ENCODE peak calls at places on chromosome 3, in seven cellular contexts. One of them, this sample, is unnamed.

GRCh38 chr3:66195347-66195783 is 25.4 kb upstream of the SLC25A26 start:
- DNase-seq in psoas muscle: peak; percentile 44
- DNase-seq in cardiac fibroblast: peak; percentile 48
- DNase-seq in heart left ventricle: peak; percentile 81
- DNase-seq in foreskin fibroblast: peak; percentile 90
- DNase-seq in LNCaP clone FGC: no peak
- DNase-seq in fibroblast of pulmonary artery: peak; percentile 44
- DNase-seq in this sample: peak; percentile 54

GRCh38 chr3:13135811-13136321 is 62.6 kb upstream of the IQSEC1 start:
- DNase-seq in heart left ventricle: no peak
- DNase-seq in LNCaP clone FGC: no peak
- DNase-seq in cardiac fibroblast: no peak
- DNase-seq in psoas muscle: no peak
- DNase-seq in foreskin fibroblast: no peak
- DNase-seq in fibroblast of pulmonary artery: no peak
- DNase-seq in this sample: no peak

GRCh38 chr3:77913524-77914174 is 873.8 kb downstream of the ROBO2 start:
- DNase-seq in fibroblast of pulmonary artery: no peak
- DNase-seq in LNCaP clone FGC: no peak
- DNase-seq in heart left ventricle: no peak
- DNase-seq in foreskin fibroblast: no peak
- DNase-seq in cardiac fibroblast: no peak
- DNase-seq in psoas muscle: no peak
- DNase-seq in this sample: no peak

GRCh38 chr3:41199866-41200668 is 762 bp downstream of the CTNNB1 start:
- DNase-seq in heart left ventricle: no peak
- DNase-seq in foreskin fibroblast: peak; percentile 44
- DNase-seq in cardiac fibroblast: peak; percentile 38
- DNase-seq in fibroblast of pulmonary artery: peak; percentile 30
- DNase-seq in LNCaP clone FGC: no peak
- DNase-seq in psoas muscle: no peak
- DNase-seq in this sample: peak; percentile 39

GRCh38 chr3:36695769-36696137 is 68.6 kb downstream of the DCLK3 start:
- DNase-seq in psoas muscle: no peak
- DNase-seq in foreskin fibroblast: peak; percentile 71
- DNase-seq in LNCaP clone FGC: no peak
- DNase-seq in heart left ventricle: no peak
- DNase-seq in cardiac fibroblast: no peak
- DNase-seq in fibroblast of pulmonary artery: peak; percentile 22
- DNase-seq in this sample: peak; percentile 14

GRCh38 chr3:187669675-187670504 is at the start of gene SST:
- DNase-seq in psoas muscle: peak; percentile 39
- DNase-seq in foreskin fibroblast: peak; percentile 80
- DNase-seq in heart left ventricle: no peak
- DNase-seq in fibroblast of pulmonary artery: peak; percentile 66
- DNase-seq in LNCaP clone FGC: peak; percentile 19
- DNase-seq in cardiac fibroblast: peak; percentile 52
- DNase-seq in this sample: peak; percentile 50

GRCh38 chr3:124701687-124702086 is 28.6 kb upstream of the UMPS start:
- DNase-seq in cardiac fibroblast: peak; percentile 25
- DNase-seq in foreskin fibroblast: peak; percentile 73
- DNase-seq in LNCaP clone FGC: no peak
- DNase-seq in psoas muscle: no peak
- DNase-seq in heart left ventricle: no peak
- DNase-seq in fibroblast of pulmonary artery: peak; percentile 55
- DNase-seq in this sample: peak; percentile 24

GRCh38 chr3:8838765-8839423 is 69.5 kb upstream of the OXTR start:
- DNase-seq in LNCaP clone FGC: peak; percentile 8
- DNase-seq in cardiac fibroblast: no peak
- DNase-seq in foreskin fibroblast: no peak
- DNase-seq in psoas muscle: no peak
- DNase-seq in heart left ventricle: no peak
- DNase-seq in fibroblast of pulmonary artery: no peak
- DNase-seq in this sample: no peak

GRCh38 chr3:100164730-100165129 is 50.4 kb upstream of the FILIP1L start:
- DNase-seq in fibroblast of pulmonary artery: no peak
- DNase-seq in heart left ventricle: no peak
- DNase-seq in foreskin fibroblast: no peak
- DNase-seq in psoas muscle: no peak
- DNase-seq in cardiac fibroblast: no peak
- DNase-seq in LNCaP clone FGC: no peak
- DNase-seq in this sample: no peak

GRCh38 chr3:39705351-39705900 is 104.0 kb upstream of the MYRIP start:
- DNase-seq in foreskin fibroblast: peak; percentile 36
- DNase-seq in LNCaP clone FGC: no peak
- DNase-seq in psoas muscle: no peak
- DNase-seq in cardiac fibroblast: peak; percentile 42
- DNase-seq in fibroblast of pulmonary artery: peak; percentile 25
- DNase-seq in heart left ventricle: no peak
- DNase-seq in this sample: no peak

GRCh38 chr3:162492446-162493081 is 996.0 kb downstream of the OTOL1 start:
- DNase-seq in fibroblast of pulmonary artery: peak; percentile 66
- DNase-seq in psoas muscle: no peak
- DNase-seq in cardiac fibroblast: peak; percentile 60
- DNase-seq in heart left ventricle: no peak
- DNase-seq in LNCaP clone FGC: no peak
- DNase-seq in foreskin fibroblast: peak; percentile 79
- DNase-seq in this sample: peak; percentile 87

GRCh38 chr3:88203537-88204143 is 53.9 kb downstream of the C3orf38 start:
- DNase-seq in foreskin fibroblast: peak; percentile 89
- DNase-seq in psoas muscle: peak; percentile 42
- DNase-seq in cardiac fibroblast: peak; percentile 78
- DNase-seq in heart left ventricle: peak; percentile 68
- DNase-seq in fibroblast of pulmonary artery: peak; percentile 81
- DNase-seq in LNCaP clone FGC: peak; percentile 39
- DNase-seq in this sample: peak; percentile 66

GRCh38 chr3:27025718-27026117 is 343.5 kb downstream of the NEK10 start:
- DNase-seq in foreskin fibroblast: no peak
- DNase-seq in LNCaP clone FGC: no peak
- DNase-seq in cardiac fibroblast: no peak
- DNase-seq in heart left ventricle: no peak
- DNase-seq in fibroblast of pulmonary artery: no peak
- DNase-seq in psoas muscle: no peak
- DNase-seq in this sample: no peak

GRCh38 chr3:66592061-66592875 is 91.4 kb upstream of the LRIG1 start:
- DNase-seq in foreskin fibroblast: no peak
- DNase-seq in fibroblast of pulmonary artery: no peak
- DNase-seq in heart left ventricle: no peak
- DNase-seq in cardiac fibroblast: no peak
- DNase-seq in psoas muscle: no peak
- DNase-seq in LNCaP clone FGC: no peak
- DNase-seq in this sample: no peak

GRCh38 chr3:146308222-146308621 is 57.3 kb upstream of the PLSCR4 start:
- DNase-seq in foreskin fibroblast: peak; percentile 75
- DNase-seq in psoas muscle: no peak
- DNase-seq in cardiac fibroblast: peak; percentile 81
- DNase-seq in fibroblast of pulmonary artery: peak; percentile 84
- DNase-seq in LNCaP clone FGC: no peak
- DNase-seq in heart left ventricle: no peak
- DNase-seq in this sample: peak; percentile 83

GRCh38 chr3:44353355-44353924 is 14.9 kb downstream of the TCAIM start:
- DNase-seq in foreskin fibroblast: no peak
- DNase-seq in LNCaP clone FGC: no peak
- DNase-seq in heart left ventricle: no peak
- DNase-seq in fibroblast of pulmonary artery: no peak
- DNase-seq in psoas muscle: no peak
- DNase-seq in cardiac fibroblast: no peak
- DNase-seq in this sample: no peak

GRCh38 chr3:118641608-118642007 is 393.0 kb downstream of the IGSF11 start:
- DNase-seq in psoas muscle: no peak
- DNase-seq in LNCaP clone FGC: no peak
- DNase-seq in foreskin fibroblast: no peak
- DNase-seq in cardiac fibroblast: no peak
- DNase-seq in heart left ventricle: no peak
- DNase-seq in fibroblast of pulmonary artery: no peak
- DNase-seq in this sample: no peak

GRCh38 chr3:33911525-33912322 is 113.3 kb downstream of the PDCD6IP start:
- DNase-seq in foreskin fibroblast: peak; percentile 39
- DNase-seq in heart left ventricle: no peak
- DNase-seq in LNCaP clone FGC: no peak
- DNase-seq in psoas muscle: no peak
- DNase-seq in cardiac fibroblast: peak; percentile 16
- DNase-seq in fibroblast of pulmonary artery: peak; percentile 45
- DNase-seq in this sample: peak; percentile 21

GRCh38 chr3:139522421-139522820 is 17.1 kb downstream of the RBP1 start:
- DNase-seq in LNCaP clone FGC: no peak
- DNase-seq in psoas muscle: no peak
- DNase-seq in heart left ventricle: no peak
- DNase-seq in cardiac fibroblast: no peak
- DNase-seq in foreskin fibroblast: no peak
- DNase-seq in fibroblast of pulmonary artery: no peak
- DNase-seq in this sample: peak; percentile 5

GRCh38 chr3:124281453-124282316 is 289.8 kb upstream of the ROPN1 start:
- DNase-seq in LNCaP clone FGC: no peak
- DNase-seq in foreskin fibroblast: peak; percentile 45
- DNase-seq in heart left ventricle: no peak
- DNase-seq in fibroblast of pulmonary artery: peak; percentile 69
- DNase-seq in cardiac fibroblast: peak; percentile 65
- DNase-seq in psoas muscle: no peak
- DNase-seq in this sample: peak; percentile 42

GRCh38 chr3:86993704-86994103 is 2.8 kb upstream of the VGLL3 start:
- DNase-seq in LNCaP clone FGC: peak; percentile 25
- DNase-seq in psoas muscle: no peak
- DNase-seq in fibroblast of pulmonary artery: peak; percentile 48
- DNase-seq in cardiac fibroblast: peak; percentile 44
- DNase-seq in heart left ventricle: no peak
- DNase-seq in foreskin fibroblast: peak; percentile 79
- DNase-seq in this sample: peak; percentile 85

GRCh38 chr3:107752202-107752990 is 229.6 kb downstream of the BBX start:
- DNase-seq in cardiac fibroblast: peak; percentile 49
- DNase-seq in heart left ventricle: no peak
- DNase-seq in foreskin fibroblast: peak; percentile 49
- DNase-seq in LNCaP clone FGC: no peak
- DNase-seq in fibroblast of pulmonary artery: peak; percentile 52
- DNase-seq in psoas muscle: no peak
- DNase-seq in this sample: peak; percentile 41

GRCh38 chr3:167830007-167830406 is 94.5 kb downstream of the SERPINI1 start:
- DNase-seq in foreskin fibroblast: no peak
- DNase-seq in heart left ventricle: no peak
- DNase-seq in LNCaP clone FGC: no peak
- DNase-seq in psoas muscle: no peak
- DNase-seq in cardiac fibroblast: no peak
- DNase-seq in fibroblast of pulmonary artery: no peak
- DNase-seq in this sample: no peak
- TF ChIP-seq CTCF in foreskin fibroblast: no peak
- TF ChIP-seq CTCF in heart left ventricle: no peak
- TF ChIP-seq CTCF in LNCaP clone FGC: no peak
- TF ChIP-seq CTCF in psoas muscle: no peak
- TF ChIP-seq CTCF in cardiac fibroblast: no peak
- TF ChIP-seq CTCF in fibroblast of pulmonary artery: no peak
- TF ChIP-seq CTCF in this sample: no peak

DNA sequence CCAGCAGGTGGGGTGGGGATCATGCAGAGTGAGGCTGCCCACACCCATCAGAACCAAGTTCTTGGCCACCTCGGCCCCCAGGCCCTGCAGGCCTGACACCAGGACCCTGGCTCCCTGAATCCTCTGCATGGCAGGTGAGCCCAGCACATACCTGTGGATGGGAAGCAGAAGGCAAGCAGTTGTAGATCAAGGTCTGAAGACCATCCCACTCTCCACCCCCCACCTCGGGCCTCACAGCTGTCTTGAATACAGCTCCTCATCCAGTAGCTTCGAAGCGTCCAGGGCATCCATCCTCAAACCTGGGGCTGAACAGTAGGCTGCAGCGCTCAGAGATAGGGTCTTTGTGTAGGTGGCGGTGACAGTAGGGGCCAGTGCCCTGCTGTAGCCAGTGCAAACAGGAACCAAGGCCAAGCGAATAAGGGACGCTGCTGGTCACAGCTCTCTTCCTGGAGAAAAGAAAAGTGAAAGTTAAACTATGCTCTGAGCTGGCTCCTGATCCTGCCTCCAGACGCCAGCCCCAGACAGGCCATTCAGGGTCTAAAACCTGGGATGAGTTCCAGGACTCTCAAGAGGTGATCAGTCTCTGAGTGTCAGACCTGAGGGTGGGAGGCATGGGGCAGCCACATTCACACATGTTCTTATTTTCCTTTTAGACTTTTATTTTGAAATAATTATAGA is at the start of gene UBA7:
- DNase-seq in LNCaP clone FGC: no peak
- DNase-seq in psoas muscle: peak; percentile 43
- DNase-seq in fibroblast of pulmonary artery: peak; percentile 79
- DNase-seq in cardiac fibroblast: peak; percentile 86
- DNase-seq in foreskin fibroblast: peak; percentile 73
- DNase-seq in heart left ventricle: peak; percentile 69
- DNase-seq in this sample: peak; percentile 81
- H3K4me3 ChIP-seq in LNCaP clone FGC: peak within 1 kb of the TSS; percentile 11
- H3K4me3 ChIP-seq in psoas muscle: peak within 1 kb of the TSS; percentile 67
- H3K4me3 ChIP-seq in fibroblast of pulmonary artery: peak within 1 kb of the TSS; percentile 65
- H3K4me3 ChIP-seq in cardiac fibroblast: peak within 1 kb of the TSS; percentile 56
- H3K4me3 ChIP-seq in foreskin fibroblast: peak within 1 kb of the TSS; percentile 61
- H3K4me3 ChIP-seq in heart left ventricle: peak within 1 kb of the TSS; percentile 51
- H3K4me3 ChIP-seq in this sample: peak within 1 kb of the TSS; percentile 74

GRCh38 chr3:75176886-75177285 is 487.2 kb upstream of the FRG2C start:
- DNase-seq in cardiac fibroblast: no peak
- DNase-seq in LNCaP clone FGC: no peak
- DNase-seq in fibroblast of pulmonary artery: no peak
- DNase-seq in heart left ventricle: no peak
- DNase-seq in foreskin fibroblast: no peak
- DNase-seq in psoas muscle: no peak
- DNase-seq in this sample: no peak

GRCh38 chr3:75171632-75172230 is 492.4 kb upstream of the FRG2C start:
- DNase-seq in foreskin fibroblast: peak; percentile 33
- DNase-seq in heart left ventricle: no peak
- DNase-seq in psoas muscle: no peak
- DNase-seq in fibroblast of pulmonary artery: peak; percentile 24
- DNase-seq in cardiac fibroblast: peak; percentile 13
- DNase-seq in LNCaP clone FGC: peak; percentile 11
- DNase-seq in this sample: peak; percentile 7
- TF ChIP-seq CTCF in foreskin fibroblast: peak; percentile 38
- TF ChIP-seq CTCF in heart left ventricle: peak; percentile 29
- TF ChIP-seq CTCF in psoas muscle: peak; percentile 20
- TF ChIP-seq CTCF in fibroblast of pulmonary artery: peak; percentile 37
- TF ChIP-seq CTCF in cardiac fibroblast: peak; percentile 31
- TF ChIP-seq CTCF in LNCaP clone FGC: peak; percentile 54
- TF ChIP-seq CTCF in this sample: peak; percentile 37

GRCh38 chr3:150956376-150956775 is 16.2 kb downstream of the CLRN1 start:
- DNase-seq in heart left ventricle: no peak
- DNase-seq in LNCaP clone FGC: no peak
- DNase-seq in fibroblast of pulmonary artery: peak; percentile 50
- DNase-seq in foreskin fibroblast: peak; percentile 74
- DNase-seq in cardiac fibroblast: peak; percentile 22
- DNase-seq in psoas muscle: no peak
- DNase-seq in this sample: peak; percentile 30

GRCh38 chr3:150951923-150952322 is 20.6 kb downstream of the CLRN1 start:
- DNase-seq in psoas muscle: no peak
- DNase-seq in heart left ventricle: no peak
- DNase-seq in fibroblast of pulmonary artery: no peak
- DNase-seq in cardiac fibroblast: no peak
- DNase-seq in LNCaP clone FGC: no peak
- DNase-seq in foreskin fibroblast: no peak
- DNase-seq in this sample: no peak
- H3K4me3 ChIP-seq in psoas muscle: no peak overlapping the region
- H3K4me3 ChIP-seq in heart left ventricle: no peak overlapping the region
- H3K4me3 ChIP-seq in fibroblast of pulmonary artery: no peak overlapping the region
- H3K4me3 ChIP-seq in cardiac fibroblast: no peak overlapping the region
- H3K4me3 ChIP-seq in LNCaP clone FGC: no peak overlapping the region
- H3K4me3 ChIP-seq in foreskin fibroblast: no peak overlapping the region
- H3K4me3 ChIP-seq in this sample: no peak overlapping the region